ENCODE peak calls at places on chromosomes 5 and 9, in four cellular contexts. A is astrocyte, M is heart left ventricle, U is cardiac muscle cell. S is an unnamed sample.

GRCh38 chr5:5700549-5700948 is 278.1 kb downstream of the ICE1 start:
- DNase-seq in A (no peak), M (no peak), U (peak; percentile 35), S (no peak)

GRCh38 chr9:122099271-122099869 is 6.3 kb upstream of the TTLL11 start:
- DNase-seq in A (no peak), M (peak; percentile 88), U (peak; percentile 84), S (peak; percentile 90)

GRCh38 chr9:37969130-37969529 is 65.2 kb upstream of the SLC25A51 start:
- DNase-seq in A (peak; percentile 55), M (peak; percentile 66), U (peak; percentile 82), S (no peak)

GRCh38 chr5:66144799-66145390 is 795 bp downstream of the SREK1 start:
- DNase-seq in A (peak; percentile 43), M (no peak), U (no peak), S (no peak)

GRCh38 chr5:126363658-126364057 is 59.6 kb upstream of the GRAMD2B start:
- DNase-seq in A (no peak), M (no peak), U (peak; percentile 59), S (no peak)

GRCh38 chr9:68704804-68705635 is at the start of gene PIP5K1B:
- DNase-seq in A (peak; percentile 43), M (peak; percentile 84), U (peak; percentile 58), S (peak; percentile 90)

GRCh38 chr9:4762889-4763521 is 22.0 kb upstream of the AK3 start:
- DNase-seq in A (no peak), M (peak; percentile 35), U (peak; percentile 49), S (no peak)

GRCh38 chr5:83848928-83849327 is 128.3 kb upstream of the HAPLN1 start:
- DNase-seq in A (no peak), M (no peak), U (no peak), S (no peak)

GRCh38 chr9:11275158-11275695 is 662.4 kb upstream of the PTPRD start:
- DNase-seq in A (no peak), M (no peak), U (no peak), S (no peak)

GRCh38 chr5:141121985-141122384 is 367 bp downstream of the PCDHB4 start:
- DNase-seq in A (no peak), M (no peak), U (no peak), S (no peak)

GRCh38 chr9:88927510-88927909 is 63.8 kb upstream of the S1PR3 start:
- DNase-seq in A (no peak), M (no peak), U (no peak), S (no peak)

GRCh38 chr9:99819123-99819483 is 2.6 kb upstream of the NR4A3 start:
- DNase-seq in A (no peak), M (no peak), U (no peak), S (no peak)

GRCh38 chr9:99299214-99300102 is 77.4 kb downstream of the SEC61B start:
- DNase-seq in A (peak; percentile 58), M (no peak), U (peak; percentile 36), S (no peak)

DNA sequence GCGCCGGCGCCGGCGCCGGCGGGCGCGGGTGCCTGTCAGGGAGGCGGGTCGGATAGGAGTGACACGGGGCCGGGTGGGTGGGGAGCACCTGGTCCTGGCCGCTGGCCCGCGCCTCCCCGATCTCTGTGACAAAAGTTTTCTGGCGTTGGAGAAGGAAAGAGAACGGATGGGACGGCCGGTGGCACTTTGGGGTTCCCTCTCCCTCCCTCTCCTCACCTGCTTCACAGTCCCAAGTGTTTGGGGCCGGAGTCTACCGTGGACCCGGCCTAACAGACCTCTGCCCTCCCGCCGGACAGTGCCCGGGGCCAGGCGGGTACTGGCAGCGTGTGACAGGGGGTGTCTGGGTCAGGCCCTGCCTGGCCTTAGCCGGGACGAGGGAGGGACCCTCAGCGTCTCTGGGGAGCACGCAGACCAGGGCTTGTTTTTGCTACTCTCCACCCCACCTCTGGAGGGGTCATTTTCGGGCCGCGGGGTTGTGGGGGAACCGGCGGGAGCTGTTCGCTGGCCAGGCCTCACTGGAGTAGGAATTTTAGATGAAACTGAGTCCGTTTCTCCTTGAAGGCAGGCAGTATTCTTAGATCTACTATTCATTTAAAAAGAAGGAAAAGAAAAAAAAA is 1.7 kb downstream of the PRDM6 start:
- DNase-seq in A (no peak), M (no peak), U (no peak), S (no peak)
- H3K4me3 ChIP-seq in A (no peak overlapping the region), M (peak overlapping the region; percentile 66), U (peak overlapping the region; percentile 69), S (peak overlapping the region; percentile 62)

GRCh38 chr5:9140202-9140601 is 405.7 kb downstream of the SEMA5A start:
- DNase-seq in A (no peak), M (no peak), U (no peak), S (no peak)

GRCh38 chr5:9140711-9141110 is 405.2 kb downstream of the SEMA5A start:
- DNase-seq in A (no peak), M (no peak), U (no peak), S (no peak)
- H3K4me1 ChIP-seq in A (no peaks in the 10 kb centered on the region), M (no peaks in the 10 kb centered on the region), U (no peaks in the 10 kb centered on the region), S (no peaks in the 10 kb centered on the region)

GRCh38 chr9:71895122-71895521 is 15.9 kb downstream of the ABHD17B start:
- DNase-seq in A (peak; percentile 32), M (no peak), U (peak; percentile 65), S (no peak)
- H3K4me3 ChIP-seq in A (no peak overlapping the region), M (no peak overlapping the region), U (no peak overlapping the region), S (no peak overlapping the region)

DNA sequence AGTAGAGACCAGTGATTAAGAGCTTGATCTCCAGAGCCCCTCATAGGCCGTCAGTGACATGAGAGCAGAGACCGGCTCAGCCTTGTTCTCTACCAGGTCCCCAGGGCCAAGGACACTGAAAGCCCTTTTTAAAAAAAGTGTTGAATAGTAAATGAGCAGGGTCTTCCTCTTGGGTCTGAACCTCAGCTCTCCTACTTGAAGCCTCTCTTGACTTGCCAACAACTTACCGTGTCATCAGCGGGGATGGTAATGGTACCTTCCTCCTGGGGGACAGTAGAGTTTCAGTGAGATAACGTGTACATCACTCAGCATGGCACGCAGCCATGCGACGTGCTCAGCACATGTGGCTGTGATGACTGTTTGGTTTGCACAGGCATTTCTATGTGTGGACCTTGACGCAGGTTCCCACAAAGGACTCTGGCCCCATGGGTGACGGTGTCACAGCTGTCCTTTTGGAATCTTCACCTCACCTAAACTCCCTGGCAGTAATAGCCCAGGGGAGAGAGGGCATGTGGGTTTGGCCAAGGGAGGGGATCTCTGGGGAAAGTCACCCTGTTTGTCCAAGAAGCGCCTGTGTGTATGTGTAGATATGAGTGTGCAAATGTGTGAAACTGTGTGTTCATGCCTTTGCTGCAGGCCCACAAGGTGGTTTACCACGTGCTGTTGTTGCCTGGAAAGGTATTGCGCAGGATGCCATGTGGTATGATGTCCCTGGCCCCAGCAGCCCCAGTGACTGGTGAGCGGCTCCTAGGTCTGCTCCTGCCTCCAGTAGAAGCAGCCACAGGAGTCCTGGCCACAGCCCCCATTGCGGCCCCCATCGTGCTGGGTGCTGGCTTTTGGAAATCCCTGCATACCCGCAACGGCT is 18.7 kb downstream of the ERGIC1 start:
- DNase-seq in A (no peak), M (no peak), U (no peak), S (no peak)
- H3K4me1 ChIP-seq in A (peaks cover 33% of the 10 kb centered on the region), M (peaks cover 3% of the 10 kb centered on the region), U (no peaks in the 10 kb centered on the region), S (peaks cover 85% of the 10 kb centered on the region)

DNA sequence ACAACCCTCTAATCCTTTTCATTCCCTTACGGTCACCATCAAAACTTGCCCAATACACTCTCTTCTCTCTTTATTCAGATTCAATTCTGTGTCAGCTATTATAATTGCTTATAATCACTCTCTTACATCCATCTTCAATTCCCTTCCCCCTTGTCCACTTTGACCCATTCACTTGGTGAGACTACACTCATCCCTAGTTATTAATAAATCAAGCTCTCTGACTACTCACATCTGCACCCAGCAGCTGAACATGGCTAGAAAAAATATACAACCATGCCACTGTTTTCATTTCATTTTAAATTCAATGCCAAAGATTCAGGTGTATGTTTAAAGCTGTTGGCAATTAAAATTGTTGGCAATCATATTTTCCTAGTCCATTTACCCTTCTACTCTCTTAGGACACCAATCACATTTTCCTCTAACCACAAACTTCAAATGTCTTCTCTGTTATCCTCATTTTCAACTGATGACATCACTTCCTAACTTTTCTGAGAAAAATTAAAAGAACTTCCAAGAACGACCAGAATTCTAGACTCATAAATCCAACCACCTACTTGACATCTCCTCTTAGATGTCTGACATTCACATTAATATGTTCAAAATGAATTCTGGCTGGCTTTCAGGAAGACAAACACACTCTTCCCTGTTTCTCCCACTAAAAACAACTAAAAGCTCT is 5.5 kb downstream of the C5orf15 start:
- DNase-seq in A (peak; percentile 91), M (no peak), U (peak; percentile 47), S (no peak)
- H3K4me3 ChIP-seq in A (no peak overlapping the region), M (no peak overlapping the region), U (no peak overlapping the region), S (no peak overlapping the region)